ENCODE peak calls at places on chromosomes 5 and 9, in four cellular contexts. Q, P, Z and B are unnamed samples. For H3K27me3 and H3K9me3, the result is how much of the 10 kb centered on the place peaks cover.

GRCh38 chr5:174724484-174725260 is at the start of gene MSX2:
- DNase-seq in P (peak), Z (peak), Q (peak), B (peak)

GRCh38 chr5:149487672-149488071 is 63.6 kb downstream of the CSNK1A1 start:
- DNase-seq in Q (no peak), Z (no peak), P (no peak), B (no peak)

GRCh38 chr5:84445049-84445685 is 60.5 kb upstream of the EDIL3 start:
- DNase-seq in Z (no peak), Q (no peak), P (peak), B (no peak)

GRCh38 chr9:94900222-94901018 is 173.9 kb downstream of the AOPEP start:
- DNase-seq in P (peak), Z (no peak), Q (no peak), B (no peak)

GRCh38 chr5:92525131-92525530 is 1055.9 kb downstream of the NR2F1-AS1 start:
- DNase-seq in Z (no peak), P (no peak), Q (no peak), B (no peak)

GRCh38 chr5:139708877-139709586 is 60.9 kb downstream of the CXXC5 start:
- DNase-seq in P (peak), Q (peak), Z (no peak), B (peak)

GRCh38 chr9:116497081-116497480 is 190.0 kb upstream of the TRIM32 start:
- DNase-seq in Q (no peak), P (no peak), Z (no peak), B (no peak)

GRCh38 chr9:17219261-17219660 is 84.4 kb downstream of the CNTLN start:
- DNase-seq in Q (no peak), P (no peak), Z (no peak), B (no peak)

GRCh38 chr9:111016046-111017026 is 21.9 kb downstream of the LPAR1 start:
- DNase-seq in Q (no peak), Z (no peak), P (peak), B (no peak)

GRCh38 chr5:134462761-134463160 is 51.1 kb upstream of the CDKN2AIPNL start:
- DNase-seq in Q (peak), P (no peak), Z (no peak), B (peak)

GRCh38 chr5:100796851-100797250 is 106.2 kb downstream of the ST8SIA4 start:
- DNase-seq in Q (no peak), Z (no peak), P (no peak), B (no peak)

GRCh38 chr5:157540707-157541451 is 34.7 kb downstream of the ADAM19 start:
- DNase-seq in Q (peak), P (peak), Z (peak), B (peak)

GRCh38 chr9:80028501-80028900 is 456.7 kb downstream of the TLE4 start:
- DNase-seq in Z (no peak), Q (peak), P (peak), B (no peak)

DNA sequence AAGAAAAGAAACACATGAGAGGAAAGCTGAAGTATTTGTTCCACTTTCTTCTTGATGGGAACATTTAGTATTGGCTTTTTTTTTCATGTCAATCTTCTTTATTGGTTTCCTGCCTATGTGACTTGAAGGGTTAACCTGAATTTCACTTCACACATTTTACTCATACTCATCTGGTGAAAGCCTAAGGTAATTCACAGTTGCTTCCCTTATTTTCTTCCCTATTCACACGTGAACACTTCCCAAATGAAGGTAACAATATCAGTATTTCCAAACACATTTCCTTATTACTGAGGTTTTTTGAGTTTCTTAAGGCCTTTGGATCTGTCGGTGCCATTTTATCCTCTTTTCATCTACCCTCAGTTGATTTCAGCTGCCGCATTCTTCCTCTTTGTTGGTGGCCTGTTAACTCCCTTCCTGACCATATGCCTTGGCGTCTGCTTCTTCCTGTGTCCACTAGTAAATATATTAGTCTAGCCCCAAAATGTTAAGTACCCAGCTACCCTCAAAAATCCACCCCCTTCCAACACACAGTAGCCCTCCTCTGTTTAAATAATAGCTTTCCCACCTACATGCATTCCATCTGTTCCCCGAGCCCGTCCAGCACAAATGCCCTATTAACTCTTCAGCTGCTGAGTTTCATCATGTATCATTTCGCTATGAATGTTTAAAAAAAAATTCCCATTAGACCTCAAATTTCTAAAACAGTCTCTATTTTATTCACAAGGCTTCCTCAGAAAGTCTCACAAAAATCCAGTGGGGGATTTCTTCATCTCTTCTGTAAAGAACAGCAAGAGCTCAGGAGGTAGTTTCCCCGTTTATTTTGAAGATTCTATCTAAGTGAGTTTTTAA is 97.3 kb downstream of the USP20 start:
- DNase-seq in Z (no peak), Q (peak), P (peak), B (no peak)
- H3K27ac ChIP-seq in Z (peak), Q (no peak), P (no peak), B (peak)

GRCh38 chr9:130996672-130997394 is 12.1 kb upstream of the LAMC3 start:
- DNase-seq in Z (no peak), Q (no peak), P (no peak), B (no peak)
- H3K27me3 ChIP-seq in Z (under half), Q (under half), P (under half), B (half or more)

DNA sequence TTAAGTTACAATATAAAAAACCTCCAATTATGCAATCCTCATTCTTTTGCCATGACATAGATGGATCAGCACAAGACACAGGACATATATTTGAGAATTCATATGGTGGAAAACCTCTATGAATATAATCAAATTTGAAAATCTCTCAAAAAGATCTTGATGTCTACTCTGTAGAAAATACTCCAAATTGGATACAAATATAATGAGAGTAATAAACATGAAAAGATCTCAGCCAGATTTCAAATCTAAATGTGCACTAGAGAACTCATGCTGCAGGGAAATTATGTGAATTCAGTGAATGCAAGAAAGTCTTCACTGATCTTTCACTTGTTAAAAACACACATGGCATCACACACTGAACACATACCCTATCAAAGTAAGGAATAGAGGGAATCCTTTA is 13.8 kb downstream of the PCDHB15 start:
- DNase-seq in Z (no peak), Q (no peak), P (no peak), B (no peak)
- H3K9me3 ChIP-seq in Z (under half), Q (half or more), P (under half), B (half or more)

GRCh38 chr9:37967272-37967581 is 63.3 kb upstream of the SLC25A51 start:
- DNase-seq in P (no peak), Z (no peak), Q (no peak), B (no peak)

GRCh38 chr9:37965116-37965515 is 61.2 kb upstream of the SLC25A51 start:
- DNase-seq in Q (no peak), Z (no peak), P (no peak), B (no peak)

GRCh38 chr9:37963936-37964739 is 60.2 kb upstream of the SLC25A51 start:
- DNase-seq in Z (no peak), Q (no peak), P (peak), B (peak)

GRCh38 chr9:37966443-37967271 is 62.7 kb upstream of the SLC25A51 start:
- DNase-seq in P (no peak), Q (no peak), Z (no peak), B (no peak)

GRCh38 chr9:37964740-37965081 is 60.8 kb upstream of the SLC25A51 start:
- DNase-seq in Q (no peak), Z (no peak), P (no peak), B (no peak)
- H3K27ac ChIP-seq in Q (no peak), Z (no peak), P (peak), B (peak)